ENCODE peak calls at places on chromosome 19, in eight cellular contexts. D is SK-N-SH, Y is HepG2, H is HL-60, S is GM12878, I is A549, G is HCT116, F is K562. N is an unnamed sample.
A peak's percentile ranks its signal among the peaks of the same experiment; 100 is the strongest.

GRCh38 chr19:15248648-15249559 is 16.7 kb upstream of the EPHX3 start:
- DNase-seq in D (no peak), Y (no peak), H (no peak), S (no peak), I (peak; percentile 77), G (no peak), F (no peak), N (no peak)

GRCh38 chr19:43847246-43847645 is 20.1 kb downstream of the ZNF283 start:
- DNase-seq in D (no peak), Y (no peak), H (no peak), S (no peak), I (no peak), G (no peak), F (no peak), N (peak; percentile 1)

GRCh38 chr19:43476606-43477005 is 11.2 kb upstream of the LYPD3 start:
- DNase-seq in D (no peak), Y (no peak), H (no peak), S (no peak), I (no peak), G (no peak), F (no peak), N (no peak)

GRCh38 chr19:703329-703650 is 5.4 kb upstream of the PALM start:
- DNase-seq in D (no peak), Y (no peak), H (no peak), S (no peak), I (no peak), G (no peak), F (no peak), N (no peak)

GRCh38 chr19:33558846-33559245 is 37.3 kb upstream of the PEPD start:
- DNase-seq in D (no peak), Y (no peak), H (no peak), S (no peak), I (no peak), G (no peak), F (no peak), N (no peak)

GRCh38 chr19:42628411-42629135 is 33.8 kb upstream of the CEACAM8 start:
- DNase-seq in D (no peak), Y (no peak), H (no peak), S (no peak), I (no peak), G (no peak), F (no peak), N (no peak)

GRCh38 chr19:12763100-12763499 is 11.5 kb downstream of the BEST2 start:
- DNase-seq in D (peak; percentile 11), Y (no peak), H (no peak), S (no peak), I (no peak), G (no peak), F (no peak), N (no peak)

GRCh38 chr19:46862504-46862835 is 1.7 kb downstream of the ARHGAP35 start:
- DNase-seq in D (no peak), Y (no peak), H (no peak), S (no peak), I (no peak), G (no peak), F (no peak), N (no peak)

GRCh38 chr19:58476498-58477015 is 405 bp downstream of the ZNF446 start:
- DNase-seq in D (peak; percentile 73), Y (peak; percentile 25), H (no peak), S (no peak), I (no peak), G (no peak), F (peak; percentile 64), N (no peak)

GRCh38 chr19:54420068-54420382 is 4.8 kb downstream of the TTYH1 start:
- DNase-seq in D (no peak), Y (no peak), H (no peak), S (no peak), I (no peak), G (no peak), F (no peak), N (no peak)

GRCh38 chr19:30566681-30567420 is 194.7 kb downstream of the ZNF536 start:
- DNase-seq in D (no peak), Y (no peak), H (no peak), S (no peak), I (no peak), G (no peak), F (no peak), N (no peak)

GRCh38 chr19:46860846-46861690 is at the start of gene ARHGAP35:
- DNase-seq in D (peak; percentile 92), Y (no peak), H (no peak), S (no peak), I (peak; percentile 90), G (no peak), F (peak; percentile 94), N (peak; percentile 75)

GRCh38 chr19:51016798-51017683 is 2.5 kb downstream of the KLK10 start:
- DNase-seq in D (peak; percentile 83), Y (peak; percentile 31), H (no peak), S (no peak), I (peak; percentile 98), G (peak; percentile 83), F (peak; percentile 80), N (peak; percentile 94)

GRCh38 chr19:43754312-43754561 is 525 bp downstream of the SMG9 start:
- DNase-seq in D (no peak), Y (no peak), H (no peak), S (no peak), I (no peak), G (no peak), F (no peak), N (no peak)

DNA sequence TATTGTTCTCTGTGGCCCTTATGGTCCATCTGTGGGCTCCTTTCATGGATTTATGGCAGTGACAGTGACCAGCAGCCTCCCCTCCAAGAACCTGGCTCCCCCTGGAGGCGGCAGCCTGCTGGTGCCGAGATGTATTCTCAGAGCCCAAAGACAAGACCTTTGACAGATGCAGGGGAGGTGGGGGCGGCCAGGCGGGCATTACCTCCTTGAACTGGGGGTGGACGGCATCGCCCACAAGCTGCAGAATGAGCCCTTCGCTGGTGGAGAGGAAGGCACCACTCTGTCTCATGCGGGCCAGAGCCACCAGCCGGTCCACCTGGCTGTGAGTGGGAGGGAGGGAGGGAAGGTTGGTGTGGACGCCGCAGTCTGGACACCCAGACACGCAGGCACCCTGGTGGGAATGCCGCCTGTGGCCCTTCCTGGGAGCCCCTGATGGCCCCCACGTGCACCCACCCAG is 6.6 kb downstream of the ISOC2 start:
- DNase-seq in D (peak; percentile 73), Y (peak; percentile 34), H (no peak), S (no peak), I (peak; percentile 92), G (no peak), F (peak; percentile 77), N (peak; percentile 85)
- TF ChIP-seq REST in D (no peak), Y (no peak), H (no peak), S (no peak), I (no peak), G (no peak), F (no peak), N (no peak)

DNA sequence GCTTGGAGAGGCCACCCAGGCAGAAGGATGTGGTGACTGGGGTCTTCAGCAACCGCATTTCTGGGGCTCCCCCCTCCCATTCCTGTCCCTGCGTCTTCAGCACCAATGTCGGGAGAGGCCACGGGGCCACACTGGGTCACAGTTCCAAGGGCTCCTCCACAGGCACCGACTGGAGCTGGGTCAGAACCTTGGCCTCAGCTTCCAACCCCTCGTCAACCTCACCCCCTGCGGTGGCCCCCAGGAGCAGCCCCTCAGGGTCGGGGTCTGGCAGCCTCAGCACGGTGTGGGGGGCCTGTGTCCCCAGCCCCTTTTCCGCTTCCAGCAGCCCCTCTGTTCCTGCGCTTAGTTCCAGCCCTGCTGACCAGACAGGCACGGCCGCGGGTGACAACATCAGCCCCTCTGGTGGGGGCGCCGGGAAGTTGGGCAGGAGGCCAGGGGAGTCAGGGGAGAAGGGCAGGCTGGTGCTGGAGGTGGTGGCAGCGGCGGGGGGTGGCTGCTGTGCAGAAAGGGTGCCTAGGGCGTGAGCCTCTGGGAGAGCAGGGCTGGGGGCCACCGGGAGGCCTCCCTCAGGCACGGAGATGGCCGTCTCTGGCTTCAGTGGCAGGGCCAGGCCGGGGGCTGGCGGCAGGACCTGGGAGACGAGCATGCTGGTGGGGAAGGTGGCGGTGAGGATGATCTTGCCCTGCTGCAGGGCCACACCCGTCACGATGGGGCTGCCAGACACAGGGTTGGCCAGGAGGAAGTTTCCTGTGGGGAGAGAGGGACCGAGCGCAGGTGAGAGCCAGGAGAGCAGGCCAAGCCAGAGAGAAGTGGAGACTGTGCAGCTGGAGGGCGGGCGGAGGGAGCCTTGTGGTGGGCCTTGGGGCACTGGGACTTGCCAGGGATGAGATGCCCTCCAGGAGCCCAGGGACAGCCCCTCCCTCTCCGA is 3.4 kb downstream of the SIX5 start:
- DNase-seq in D (peak; percentile 54), Y (no peak), H (no peak), S (no peak), I (no peak), G (no peak), F (no peak), N (no peak)
- H3K4me3 ChIP-seq in D (no peak overlapping the region), Y (no peak overlapping the region), H (no peak overlapping the region), S (no peak overlapping the region), I (no peak overlapping the region), G (no peak overlapping the region), F (no peak overlapping the region), N (peak overlapping the region; percentile 44)

GRCh38 chr19:8641221-8641907 is 10.9 kb downstream of the NFILZ start:
- DNase-seq in D (no peak), Y (no peak), H (no peak), S (no peak), I (no peak), G (no peak), F (no peak), N (no peak)

GRCh38 chr19:8635422-8635821 is 5.0 kb downstream of the NFILZ start:
- DNase-seq in D (no peak), Y (no peak), H (no peak), S (no peak), I (no peak), G (no peak), F (no peak), N (no peak)

GRCh38 chr19:8640402-8641004 is 10.1 kb downstream of the NFILZ start:
- DNase-seq in D (no peak), Y (peak; percentile 88), H (peak; percentile 99), S (no peak), I (peak; percentile 76), G (no peak), F (no peak), N (no peak)

GRCh38 chr19:8639821-8640401 is 9.5 kb downstream of the NFILZ start:
- DNase-seq in D (no peak), Y (no peak), H (no peak), S (no peak), I (no peak), G (no peak), F (no peak), N (peak; percentile 32)

DNA sequence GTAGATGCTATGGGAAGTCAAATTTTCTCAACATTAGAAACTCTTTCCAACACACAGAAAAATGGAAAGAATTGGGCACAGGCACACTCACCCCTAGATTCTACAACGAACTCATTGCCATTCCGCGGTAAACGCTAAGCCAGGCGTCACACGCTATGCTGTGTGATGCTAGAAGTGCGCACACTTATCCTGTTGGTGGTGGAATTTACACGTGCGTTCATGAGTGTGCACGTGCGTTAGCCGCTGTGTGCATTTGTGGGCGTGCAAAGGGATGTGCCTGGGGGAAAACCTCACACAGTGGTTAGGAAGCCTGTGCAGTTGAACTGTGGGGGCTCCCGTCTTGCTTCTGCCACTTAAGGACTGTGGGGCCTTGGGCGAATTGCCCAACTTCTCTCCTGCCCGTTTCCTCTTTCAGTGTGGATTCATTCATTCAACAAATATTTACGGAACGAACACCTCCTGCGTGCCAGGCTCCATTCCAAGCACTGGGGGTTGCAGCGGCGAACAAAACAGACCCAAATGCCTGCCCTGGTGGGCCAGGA is 7.7 kb downstream of the NFILZ start:
- DNase-seq in D (no peak), Y (peak; percentile 71), H (peak; percentile 98), S (no peak), I (peak; percentile 63), G (no peak), F (no peak), N (no peak)
- TF ChIP-seq REST in D (no peak), Y (no peak), H (peak; percentile 38), S (no peak), I (no peak), G (no peak), F (no peak), N (no peak)

GRCh38 chr19:17266589-17266974 is 661 bp upstream of the BABAM1 start:
- DNase-seq in D (no peak), Y (no peak), H (no peak), S (no peak), I (no peak), G (no peak), F (no peak), N (peak; percentile 38)
- H3K4me3 ChIP-seq in D (no peak overlapping the region), Y (no peak overlapping the region), H (peak overlapping the region; percentile 4), S (no peak overlapping the region), I (no peak overlapping the region), G (no peak overlapping the region), F (no peak overlapping the region), N (no peak overlapping the region)

N was measured in GM23338.